ENCODE peak calls at places on chromosomes 12 and 14, in six cellular contexts. Z is A549; O is stimulated activated naive CD4-positive, alpha-beta T cell; B is iris pigment epithelial cell; Q is A172; Y is NCI-H460. G is an unnamed sample.

GRCh38 chr12:52580496-52580895 is 6.9 kb upstream of the KRT74 start:
- DNase-seq in Z (no peak), B (no peak), Y (no peak), Q (no peak), O (no peak), G (no peak)

GRCh38 chr12:49518914-49519573 is 19.8 kb upstream of the KCNH3 start:
- DNase-seq in B (peak), Z (no peak), O (no peak), Q (peak), Y (no peak), G (no peak)

GRCh38 chr14:90551070-90551704 is 154.4 kb downstream of the CALM1 start:
- DNase-seq in B (peak), O (no peak), Z (no peak), Y (no peak), Q (no peak), G (no peak)

GRCh38 chr12:27615331-27615891 is 80.8 kb upstream of the REP15 start:
- DNase-seq in Q (peak), O (no peak), Z (no peak), B (peak), Y (no peak), G (no peak)

GRCh38 chr12:132194056-132194455 is 49.8 kb downstream of the NOC4L start:
- DNase-seq in Y (no peak), Z (peak), B (peak), O (no peak), Q (no peak), G (no peak)

GRCh38 chr12:119994892-119995658 is 6.0 kb downstream of the BICDL1 start:
- DNase-seq in B (no peak), Q (no peak), Z (no peak), Y (no peak), O (no peak), G (no peak)

GRCh38 chr12:80353254-80353653 is 90.8 kb upstream of the PTPRQ start:
- DNase-seq in Z (no peak), Y (peak), O (no peak), B (peak), Q (no peak), G (peak)

GRCh38 chr14:98926151-98926550 is 345.8 kb downstream of the BCL11B start:
- DNase-seq in O (peak), Q (no peak), Y (no peak), B (no peak), Z (no peak), G (no peak)

GRCh38 chr14:75310295-75311059 is 31.8 kb downstream of the FOS start:
- DNase-seq in O (no peak), Y (peak), Q (no peak), Z (peak), B (peak), G (peak)

GRCh38 chr12:50006266-50006665 is 19.0 kb downstream of the RACGAP1 start:
- DNase-seq in Z (no peak), O (no peak), Q (no peak), B (no peak), Y (no peak), G (no peak)

GRCh38 chr14:79809849-79810612 is 401.3 kb downstream of the DIO2 start:
- DNase-seq in B (peak), Q (peak), O (no peak), Z (peak), Y (peak), G (no peak)

GRCh38 chr12:52160200-52160599 is 31.6 kb downstream of the KRT80 start:
- DNase-seq in O (no peak), B (no peak), Y (no peak), Q (no peak), Z (no peak), G (no peak)

GRCh38 chr12:57811028-57811755 is 7.3 kb downstream of the AVIL start:
- DNase-seq in Q (no peak), O (no peak), Y (no peak), Z (no peak), B (no peak), G (no peak)

GRCh38 chr12:45407188-45407850 is 191.4 kb downstream of the ANO6 start:
- DNase-seq in O (no peak), Z (no peak), Q (peak), Y (no peak), B (peak), G (no peak)

GRCh38 chr14:40119765-40120164 is 687.5 kb upstream of the FBXO33 start:
- DNase-seq in Z (no peak), O (no peak), B (no peak), Q (no peak), Y (no peak), G (no peak)

GRCh38 chr12:117484901-117485300 is 123.5 kb upstream of the NOS1 start:
- DNase-seq in O (no peak), Q (no peak), B (no peak), Z (no peak), Y (no peak), G (no peak)

GRCh38 chr14:30243805-30244204 is 315.2 kb upstream of the G2E3 start:
- DNase-seq in Q (peak), Z (no peak), O (no peak), Y (no peak), B (peak), G (no peak)

GRCh38 chr12:55188974-55189556 is 31.8 kb upstream of the OR10A7 start:
- DNase-seq in Z (peak), Y (peak), B (peak), Q (peak), O (no peak), G (peak)

GRCh38 chr12:85225501-85225900 is 54.5 kb upstream of the ALX1 start:
- DNase-seq in B (no peak), Y (no peak), O (no peak), Q (no peak), Z (no peak), G (no peak)

GRCh38 chr12:105580841-105581352 is 250.4 kb downstream of the C12orf75 start:
- DNase-seq in Y (no peak), Z (no peak), B (no peak), O (no peak), Q (peak), G (peak)

GRCh38 chr12:103640831-103641230 is 53.8 kb downstream of the STAB2 start:
- DNase-seq in Q (no peak), Y (no peak), B (no peak), Z (no peak), O (no peak), G (no peak)

GRCh38 chr12:98644433-98644711 is 216 bp downstream of the IKBIP start:
- DNase-seq in B (no peak), O (no peak), Y (no peak), Q (peak), Z (no peak), G (no peak)

GRCh38 chr14:64095620-64096019 is 198.6 kb downstream of the ESR2 start:
- DNase-seq in Z (no peak), B (peak), Q (no peak), Y (no peak), O (no peak), G (no peak)

GRCh38 chr12:105882404-105882803 is 256.4 kb downstream of the NUAK1 start:
- DNase-seq in Q (no peak), O (no peak), B (peak), Z (no peak), Y (no peak), G (no peak)

GRCh38 chr14:39434401-39434800 is 2.2 kb upstream of the FBXO33 start:
- DNase-seq in Q (no peak), B (peak), Y (no peak), O (no peak), Z (no peak), G (no peak)

GRCh38 chr12:57935839-57936512 is 5.4 kb upstream of the ATP23 start:
- DNase-seq in B (peak), O (peak), Y (peak), Z (peak), Q (peak), G (peak)

G was measured in dermis microvascular lymphatic vessel endothelial cell.